ENCODE peak calls at places on chromosomes 1 and 21, in six cellular contexts. E is transverse colon, L is Peyer's patch, P is psoas muscle, N is lower leg skin, Q is astrocyte. D is an unnamed sample.
A peak's percentile ranks its signal among the peaks of the same experiment; 100 is the strongest.

GRCh38 chr1:209601809-209602657 is 18.5 kb downstream of the CAMK1G start:
- DNase-seq in E (peak; percentile 35), L (no peak), P (peak; percentile 61), N (no peak), Q (peak; percentile 16), D (no peak)

GRCh38 chr1:213154056-213154677 is 103.1 kb downstream of the RPS6KC1 start:
- DNase-seq in E (no peak), L (no peak), P (no peak), N (no peak), Q (no peak), D (no peak)

GRCh38 chr1:31669786-31670582 is 25.3 kb upstream of the PEF1 start:
- DNase-seq in E (peak; percentile 90), L (peak; percentile 93), P (peak; percentile 90), N (peak; percentile 92), Q (peak; percentile 49), D (no peak)

GRCh38 chr1:235972316-235973090 is 92.4 kb downstream of the NID1 start:
- DNase-seq in E (no peak), L (no peak), P (no peak), N (no peak), Q (peak; percentile 83), D (no peak)

GRCh38 chr1:197838836-197839235 is 63.6 kb upstream of the DENND1B start:
- DNase-seq in E (no peak), L (no peak), P (no peak), N (no peak), Q (peak; percentile 75), D (no peak)

GRCh38 chr1:201399018-201399351 is at the start of gene LAD1:
- DNase-seq in E (no peak), L (no peak), P (no peak), N (no peak), Q (no peak), D (no peak)

GRCh38 chr1:176073524-176074157 is 133.4 kb downstream of the COP1 start:
- DNase-seq in E (no peak), L (peak; percentile 56), P (no peak), N (no peak), Q (peak; percentile 49), D (no peak)

GRCh38 chr1:40362699-40363098 is 10.8 kb upstream of the SMAP2 start:
- DNase-seq in E (no peak), L (no peak), P (no peak), N (no peak), Q (peak; percentile 41), D (no peak)

GRCh38 chr21:35399706-35400105 is 350.6 kb upstream of the RUNX1 start:
- DNase-seq in E (no peak), L (no peak), P (no peak), N (no peak), Q (no peak), D (no peak)

GRCh38 chr1:15259608-15260007 is 12.6 kb downstream of the FHAD1 start:
- DNase-seq in E (no peak), L (no peak), P (no peak), N (peak; percentile 70), Q (no peak), D (no peak)

GRCh38 chr1:64975127-64975526 is 8.8 kb upstream of the JAK1 start:
- DNase-seq in E (no peak), L (no peak), P (no peak), N (no peak), Q (no peak), D (no peak)

GRCh38 chr1:110777228-110777627 is 95.7 kb upstream of the CD53 start:
- DNase-seq in E (no peak), L (no peak), P (no peak), N (no peak), Q (no peak), D (no peak)

GRCh38 chr1:38958967-38959366 is 17.3 kb upstream of the RHBDL2 start:
- DNase-seq in E (no peak), L (no peak), P (no peak), N (no peak), Q (peak; percentile 70), D (no peak)

GRCh38 chr1:53728702-53729535 is 10.0 kb downstream of the GLIS1 start:
- DNase-seq in E (no peak), L (no peak), P (no peak), N (peak; percentile 17), Q (no peak), D (no peak)

GRCh38 chr1:2429780-2430591 is 17.6 kb upstream of the PEX10 start:
- DNase-seq in E (no peak), L (no peak), P (no peak), N (no peak), Q (no peak), D (no peak)

GRCh38 chr1:34743775-34744174 is 11.1 kb upstream of the GJB5 start:
- DNase-seq in E (no peak), L (no peak), P (no peak), N (no peak), Q (no peak), D (no peak)

GRCh38 chr21:27564684-27565280 is 597.9 kb upstream of the ADAMTS5 start:
- DNase-seq in E (peak; percentile 31), L (peak; percentile 59), P (no peak), N (no peak), Q (peak; percentile 20), D (no peak)

GRCh38 chr1:13469343-13469742 is 44.5 kb downstream of the LRRC38 start:
- DNase-seq in E (no peak), L (no peak), P (peak; percentile 67), N (no peak), Q (no peak), D (no peak)

GRCh38 chr1:218347316-218347712 is 2.2 kb downstream of the TGFB2 start:
- DNase-seq in E (no peak), L (no peak), P (peak; percentile 61), N (no peak), Q (peak; percentile 56), D (no peak)

GRCh38 chr1:170836146-170836545 is 99.2 kb upstream of the MROH9 start:
- DNase-seq in E (no peak), L (no peak), P (no peak), N (no peak), Q (peak; percentile 41), D (no peak)

GRCh38 chr1:204494281-204495077 is at the start of gene PIK3C2B:
- DNase-seq in E (peak; percentile 85), L (peak; percentile 91), P (peak; percentile 93), N (peak; percentile 95), Q (peak; percentile 65), D (no peak)

GRCh38 chr1:14822996-14823395 is 224.5 kb downstream of the KAZN start:
- DNase-seq in E (no peak), L (no peak), P (no peak), N (no peak), Q (no peak), D (no peak)

GRCh38 chr1:57061369-57061768 is 95.6 kb upstream of the C8B start:
- DNase-seq in E (no peak), L (no peak), P (no peak), N (no peak), Q (no peak), D (no peak)

GRCh38 chr1:181767001-181767708 is 283.8 kb downstream of the CACNA1E start:
- DNase-seq in E (no peak), L (no peak), P (no peak), N (no peak), Q (no peak), D (no peak)

GRCh38 chr1:17012775-17013501 is 1.2 kb upstream of the ATP13A2 start:
- DNase-seq in E (no peak), L (no peak), P (peak; percentile 15), N (no peak), Q (peak; percentile 35), D (no peak)

GRCh38 chr21:37088196-37088595 is 15.1 kb downstream of the TTC3 start:
- DNase-seq in E (no peak), L (no peak), P (no peak), N (no peak), Q (no peak), D (no peak)

GRCh38 chr1:116089870-116090269 is 21.3 kb upstream of the MAB21L3 start:
- DNase-seq in E (no peak), L (no peak), P (no peak), N (no peak), Q (no peak), D (no peak)

GRCh38 chr21:38787461-38788274 is 18.1 kb upstream of the ETS2 start:
- DNase-seq in E (peak; percentile 83), L (peak; percentile 90), P (no peak), N (no peak), Q (peak; percentile 82), D (no peak)
- TF ChIP-seq CTCF in E (no peak), L (no peak), P (no peak), N (no peak), Q (no peak), D (no peak)

GRCh38 chr1:172041689-172042088 is 200.4 kb downstream of the DNM3 start:
- DNase-seq in E (no peak), L (no peak), P (no peak), N (no peak), Q (peak; percentile 29), D (no peak)
- TF ChIP-seq CTCF in E (peak; percentile 39), L (peak; percentile 53), P (peak; percentile 32), N (no peak), Q (peak; percentile 39), D (no peak)

GRCh38 chr1:152741656-152742055 is 16.2 kb upstream of the KPRP start:
- DNase-seq in E (no peak), L (no peak), P (no peak), N (no peak), Q (no peak), D (no peak)

GRCh38 chr1:152743371-152744145 is 14.3 kb upstream of the KPRP start:
- DNase-seq in E (no peak), L (no peak), P (no peak), N (no peak), Q (no peak), D (no peak)

GRCh38 chr1:152747831-152748230 is 10.0 kb upstream of the KPRP start:
- DNase-seq in E (no peak), L (no peak), P (no peak), N (no peak), Q (no peak), D (no peak)

GRCh38 chr1:152745765-152746444 is 11.9 kb upstream of the KPRP start:
- DNase-seq in E (no peak), L (no peak), P (no peak), N (no peak), Q (no peak), D (no peak)

DNA sequence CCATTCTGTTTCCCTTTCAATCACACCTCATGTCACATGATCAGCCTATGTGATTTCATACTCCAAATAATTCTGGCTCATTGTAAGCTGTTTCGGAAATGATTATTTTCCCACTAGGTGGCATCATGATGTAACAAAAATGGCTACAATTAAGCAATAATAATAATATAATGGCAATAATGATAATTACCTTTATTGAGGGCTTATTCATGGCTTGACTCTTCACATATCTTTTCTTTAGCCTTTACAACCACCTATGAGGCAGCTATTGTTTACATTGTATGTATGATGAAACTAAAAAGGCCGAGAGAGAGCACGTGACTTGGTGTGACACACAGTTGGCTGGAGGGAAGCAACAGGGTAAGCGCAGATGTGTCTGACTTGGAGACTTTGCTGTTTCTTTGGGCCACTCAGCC is 12.5 kb upstream of the KPRP start:
- DNase-seq in E (no peak), L (no peak), P (no peak), N (no peak), Q (peak; percentile 24), D (no peak)
- TF ChIP-seq CTCF in E (no peak), L (no peak), P (no peak), N (no peak), Q (no peak), D (no peak)

DNA sequence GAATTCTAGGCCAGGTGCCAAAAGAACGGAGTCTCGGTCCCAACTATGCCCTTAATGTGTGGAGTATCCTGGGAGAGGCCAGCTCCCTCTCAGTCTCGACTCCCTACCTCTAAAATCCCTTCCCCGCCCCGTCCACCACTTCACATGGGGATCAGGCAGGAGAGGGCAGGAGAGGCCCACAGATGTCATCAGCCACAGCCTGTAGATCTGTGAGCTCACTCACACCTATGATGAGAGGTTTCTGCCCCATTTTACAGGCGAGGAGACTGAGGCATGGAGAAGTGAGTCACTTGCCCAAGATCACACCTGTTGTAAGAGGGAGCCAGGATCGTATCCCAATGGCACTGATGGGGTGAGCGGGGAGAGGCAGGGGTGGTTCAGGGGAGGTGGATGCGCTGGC is 20.4 kb upstream of the EPHA8 start:
- DNase-seq in E (no peak), L (no peak), P (no peak), N (no peak), Q (no peak), D (no peak)
- TF ChIP-seq CTCF in E (no peak), L (peak; percentile 32), P (no peak), N (no peak), Q (no peak), D (no peak)

D was measured in omental fat pad.